ENCODE peak calls at places on chromosomes 1 and 21, in four cellular contexts. J is GM12878, N is WTC11, P is K562. G is an unnamed sample.

GRCh38 chr1:53902235-53902920 is 8.4 kb downstream of the DIO1 start:
- DNase-seq in P (no peak), N (no peak), J (no peak), G (no peak)

GRCh38 chr1:199029401-199029800 is 390.6 kb downstream of the PTPRC start:
- DNase-seq in N (no peak), J (no peak), P (no peak), G (no peak)

GRCh38 chr1:91622586-91622985 is 121.9 kb downstream of the CDC7 start:
- DNase-seq in J (no peak), P (no peak), N (no peak), G (no peak)

GRCh38 chr1:232773752-232774151 is 31.5 kb upstream of the MAP10 start:
- DNase-seq in N (no peak), P (no peak), J (no peak), G (peak)

GRCh38 chr1:33502726-33503125 is 30.3 kb downstream of the ZSCAN20 start:
- DNase-seq in P (no peak), J (no peak), N (no peak), G (no peak)

GRCh38 chr1:224583774-224584173 is 32.3 kb upstream of the CNIH3 start:
- DNase-seq in N (no peak), P (no peak), J (no peak), G (no peak)

GRCh38 chr1:184418955-184419733 is 32.3 kb downstream of the C1orf21 start:
- DNase-seq in N (no peak), J (no peak), P (no peak), G (no peak)

GRCh38 chr1:196951711-196952394 is 8.3 kb downstream of the CFHR2 start:
- DNase-seq in J (peak), P (no peak), N (no peak), G (no peak)

GRCh38 chr1:41446851-41447610 is 37.5 kb downstream of the EDN2 start:
- DNase-seq in P (no peak), N (no peak), J (no peak), G (no peak)

GRCh38 chr1:230537456-230537855 is 104.8 kb upstream of the COG2 start:
- DNase-seq in J (no peak), N (peak), P (no peak), G (peak)

GRCh38 chr1:92310185-92310597 is 11.3 kb downstream of the RPAP2 start:
- DNase-seq in P (no peak), J (no peak), N (no peak), G (peak)

GRCh38 chr1:204837440-204838084 is 33.1 kb upstream of the NFASC start:
- DNase-seq in P (peak), N (peak), J (no peak), G (peak)

GRCh38 chr1:202654079-202654478 is 56.2 kb downstream of the SYT2 start:
- DNase-seq in J (no peak), N (no peak), P (no peak), G (no peak)
- TF ChIP-seq CREB1 in J (no peak), N (no peak), P (no peak), G (no peak)

GRCh38 chr1:231604276-231604621 is 22.3 kb upstream of the DISC1 start:
- DNase-seq in J (no peak), P (no peak), N (no peak), G (no peak)

GRCh38 chr1:231605389-231606100 is 21.0 kb upstream of the DISC1 start:
- DNase-seq in N (no peak), P (no peak), J (no peak), G (no peak)

GRCh38 chr1:231601775-231602674 is 24.6 kb upstream of the DISC1 start:
- DNase-seq in P (no peak), N (no peak), J (no peak), G (no peak)

GRCh38 chr1:231602675-231602984 is 24.0 kb upstream of the DISC1 start:
- DNase-seq in N (no peak), J (no peak), P (no peak), G (no peak)

GRCh38 chr1:231603598-231604275 is 22.9 kb upstream of the DISC1 start:
- DNase-seq in J (no peak), P (peak), N (peak), G (peak)
- TF ChIP-seq CREB1 in J (no peak), P (no peak), N (no peak), G (no peak)

GRCh38 chr1:7857951-7858350 is 5.1 kb upstream of the UTS2 start:
- DNase-seq in N (no peak), P (no peak), J (no peak), G (no peak)

GRCh38 chr1:7853341-7854026 is 619 bp upstream of the UTS2 start:
- DNase-seq in N (no peak), P (no peak), J (no peak), G (no peak)

GRCh38 chr1:7857000-7857399 is 4.1 kb upstream of the UTS2 start:
- DNase-seq in P (no peak), J (no peak), N (no peak), G (no peak)

GRCh38 chr1:7856345-7856744 is 3.5 kb upstream of the UTS2 start:
- DNase-seq in N (no peak), J (no peak), P (no peak), G (peak)

GRCh38 chr1:7852778-7853177 is at the start of gene UTS2:
- DNase-seq in P (no peak), J (no peak), N (no peak), G (peak)
- TF ChIP-seq CREB1 in P (no peak), J (no peak), N (no peak), G (no peak)

GRCh38 chr1:188988589-188988988 is 1489.1 kb downstream of the BRINP3 start:
- DNase-seq in P (no peak), J (no peak), N (no peak), G (no peak)

GRCh38 chr1:188986751-188987417 is 1490.8 kb downstream of the BRINP3 start:
- DNase-seq in P (no peak), J (no peak), N (peak), G (no peak)
- TF ChIP-seq CREB1 in P (no peak), J (no peak), N (no peak), G (no peak)

DNA sequence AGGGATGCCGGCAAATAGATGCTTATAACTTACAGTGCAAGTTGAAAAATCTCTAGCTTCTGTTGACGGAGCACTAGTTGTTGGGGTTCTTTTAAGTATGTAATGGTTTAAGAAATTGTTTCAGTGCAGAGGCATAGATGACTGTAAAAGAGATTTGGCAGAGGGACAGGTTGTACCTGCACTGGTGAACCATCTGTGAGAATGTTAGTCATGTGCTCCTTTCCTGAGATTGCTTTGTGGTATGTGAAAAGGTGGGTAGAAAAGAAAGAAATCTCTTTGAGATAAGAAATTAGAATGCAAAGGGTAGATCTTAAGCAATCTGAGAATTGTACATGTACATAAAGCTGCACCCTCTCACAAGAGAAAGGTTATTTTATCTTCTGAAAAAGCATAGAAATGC is 19.4 kb downstream of the ZBTB37 start:
- DNase-seq in J (no peak), N (no peak), P (no peak), G (no peak)
- TF ChIP-seq CREB1 in J (no peak), N (no peak), P (no peak), G (no peak)

GRCh38 chr21:42609806-42610205 is 43.6 kb upstream of the PDE9A start:
- DNase-seq in J (peak), P (peak), N (no peak), G (no peak)
- TF ChIP-seq CREB1 in J (no peak), P (no peak), N (no peak), G (no peak)

GRCh38 chr1:68119445-68119844 is 69.0 kb upstream of the DIRAS3 start:
- DNase-seq in P (no peak), N (no peak), J (no peak), G (no peak)
- TF ChIP-seq CREB1 in P (no peak), N (no peak), J (no peak), G (no peak)

GRCh38 chr1:178542554-178543290 is 29.8 kb downstream of the TEX35 start:
- DNase-seq in P (peak), N (peak), J (peak), G (peak)
- TF ChIP-seq CREB1 in P (no peak), N (no peak), J (peak), G (peak)